ENCODE peak calls at places on chromosomes 12 and 14, in seven cellular contexts. K is OCI-LY7, J is adrenal gland, D is IMR-90, B is hepatocyte, V is ovary, C is fibroblast of lung. G is an unnamed sample.

GRCh38 chr14:55749201-55749812 is 169.3 kb downstream of the KTN1 start:
- DNase-seq in J (no peak), C (peak), V (no peak), B (no peak), K (no peak), D (peak), G (no peak)

GRCh38 chr14:68695871-68696665 is 96.8 kb downstream of the ZFP36L1 start:
- DNase-seq in V (no peak), D (no peak), J (peak), K (no peak), C (no peak), B (no peak), G (no peak)

GRCh38 chr14:87998414-87998813 is 5.4 kb upstream of the GALC start:
- DNase-seq in K (no peak), D (no peak), B (no peak), C (no peak), V (no peak), J (no peak), G (no peak)

GRCh38 chr12:6872073-6873048 is 742 bp downstream of the SPSB2 start:
- DNase-seq in D (peak), B (peak), K (peak), J (peak), C (peak), V (peak), G (peak)

GRCh38 chr14:29576997-29577396 is 350.6 kb downstream of the PRKD1 start:
- DNase-seq in B (no peak), V (no peak), C (no peak), K (no peak), J (no peak), D (peak), G (no peak)

GRCh38 chr14:24441904-24442239 is 704 bp downstream of the SDR39U1 start:
- DNase-seq in D (peak), C (no peak), B (no peak), K (no peak), J (no peak), V (no peak), G (no peak)

GRCh38 chr12:6915023-6915788 is 826 bp downstream of the ENO2 start:
- DNase-seq in K (no peak), C (no peak), J (no peak), B (no peak), V (no peak), D (no peak), G (peak)

GRCh38 chr12:93080452-93080851 is 151.4 kb upstream of the EEA1 start:
- DNase-seq in V (no peak), C (no peak), B (no peak), D (no peak), J (no peak), K (no peak), G (no peak)

GRCh38 chr14:97407701-97408407 is 610.7 kb downstream of the VRK1 start:
- DNase-seq in C (no peak), J (no peak), V (no peak), D (no peak), B (no peak), K (no peak), G (no peak)

GRCh38 chr14:68547305-68548193 is 245.3 kb downstream of the ZFP36L1 start:
- DNase-seq in D (peak), C (peak), B (peak), V (peak), K (no peak), J (peak), G (peak)

GRCh38 chr12:108403952-108404351 is 64.8 kb upstream of the CMKLR1 start:
- DNase-seq in J (no peak), C (no peak), V (no peak), D (no peak), B (no peak), K (no peak), G (no peak)

GRCh38 chr12:96091833-96092232 is 56.4 kb upstream of the LTA4H start:
- DNase-seq in C (no peak), D (no peak), K (peak), B (no peak), J (no peak), V (no peak), G (no peak)

GRCh38 chr14:91613459-91614145 is 103.5 kb upstream of the PPP4R3A start:
- DNase-seq in B (no peak), C (no peak), V (no peak), D (no peak), K (no peak), J (no peak), G (no peak)

GRCh38 chr12:114529956-114530355 is 124.0 kb upstream of the TBX5 start:
- DNase-seq in D (no peak), V (no peak), C (no peak), K (no peak), B (no peak), J (no peak), G (no peak)

GRCh38 chr12:15982471-15982870 is 71.3 kb downstream of the DERA start:
- DNase-seq in C (peak), K (peak), V (no peak), J (no peak), D (peak), B (peak), G (no peak)

GRCh38 chr14:81363746-81364400 is 36.3 kb downstream of the STON2 start:
- DNase-seq in V (no peak), B (no peak), D (no peak), J (no peak), K (peak), C (peak), G (no peak)
- H3K27ac ChIP-seq in V (peak), B (peak), D (no peak), J (no peak), K (peak), C (no peak), G (no peak)

GRCh38 chr14:58171090-58171489 is 19.1 kb upstream of the ARMH4 start:
- DNase-seq in B (peak), D (peak), J (peak), V (peak), K (no peak), C (peak), G (peak)
- H3K4me3 ChIP-seq in B (no peak), D (no peak), J (peak), V (no peak), K (no peak), C (no peak), G (no peak)

GRCh38 chr12:4325984-4326383 is 5.0 kb downstream of the TIGAR start:
- DNase-seq in C (no peak), J (no peak), K (no peak), D (no peak), B (no peak), V (no peak), G (no peak)

GRCh38 chr12:4322789-4323188 is 1.8 kb downstream of the TIGAR start:
- DNase-seq in V (no peak), D (no peak), B (no peak), J (no peak), K (peak), C (no peak), G (no peak)

GRCh38 chr12:4327293-4327692 is 6.3 kb downstream of the TIGAR start:
- DNase-seq in C (no peak), K (no peak), D (no peak), V (no peak), B (no peak), J (no peak), G (no peak)

GRCh38 chr12:4323400-4323799 is 2.4 kb downstream of the TIGAR start:
- DNase-seq in J (no peak), K (peak), B (no peak), C (no peak), D (no peak), V (no peak), G (no peak)

GRCh38 chr12:4324366-4324765 is 3.4 kb downstream of the TIGAR start:
- DNase-seq in J (no peak), K (no peak), V (no peak), C (no peak), D (no peak), B (no peak), G (peak)
- TF ChIP-seq CTCF in J (no peak), K (no peak), V (no peak), C (no peak), D (no peak), B (no peak), G (no peak)

GRCh38 chr14:93206793-93207467 is at the start of the genes GON7 and UBR7:
- DNase-seq in D (peak), K (peak), J (peak), C (peak), B (peak), V (peak), G (peak)

GRCh38 chr14:93212432-93212831 is 5.4 kb downstream of the UBR7 start:
- DNase-seq in D (no peak), J (no peak), V (no peak), C (no peak), B (no peak), K (peak), G (no peak)

DNA sequence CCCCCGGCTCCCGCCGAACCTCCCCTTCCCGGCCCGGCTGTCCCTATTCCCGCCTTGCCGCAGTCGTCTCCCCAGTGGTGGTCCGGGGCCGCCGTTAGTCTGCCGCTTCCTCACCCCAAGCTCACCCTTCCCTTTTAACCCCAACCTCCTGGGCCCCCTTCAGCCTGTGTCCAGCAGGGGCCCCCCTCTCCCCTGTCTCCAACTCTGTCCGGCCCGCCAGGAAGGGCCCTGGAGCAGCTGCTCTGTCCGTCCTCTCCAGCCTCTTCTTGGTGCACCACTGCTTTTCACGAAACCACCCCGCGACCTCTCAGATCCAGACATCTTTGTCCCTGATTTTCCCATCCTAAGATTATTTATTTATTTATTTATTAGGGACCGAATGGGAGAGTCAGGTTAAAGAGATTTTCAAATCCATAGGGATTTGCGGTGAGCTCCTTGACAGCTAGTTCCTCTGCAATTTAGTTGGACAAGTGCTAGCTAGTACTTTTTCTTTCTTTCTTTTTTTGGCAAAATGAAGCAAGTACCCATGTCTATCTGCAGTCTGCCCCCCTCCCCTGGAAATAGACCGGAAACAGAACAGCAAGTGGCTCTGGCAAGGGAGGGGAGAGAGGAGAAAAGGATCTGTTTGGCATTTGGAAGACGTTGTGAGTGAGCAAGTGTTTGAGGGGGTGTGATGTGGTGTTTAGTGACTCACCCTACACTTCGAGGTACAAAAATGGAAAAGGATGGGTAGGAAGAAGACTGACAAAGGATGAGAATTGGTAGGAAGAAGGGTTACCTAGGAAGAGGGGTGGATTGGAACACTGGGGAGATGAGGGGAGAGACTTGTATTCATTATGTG is 632 bp downstream of the UBR7 start:
- DNase-seq in D (peak), V (no peak), J (peak), K (peak), B (peak), C (peak), G (no peak)
- H3K27ac ChIP-seq in D (peak), V (peak), J (peak), K (peak), B (peak), C (peak), G (peak)

DNA sequence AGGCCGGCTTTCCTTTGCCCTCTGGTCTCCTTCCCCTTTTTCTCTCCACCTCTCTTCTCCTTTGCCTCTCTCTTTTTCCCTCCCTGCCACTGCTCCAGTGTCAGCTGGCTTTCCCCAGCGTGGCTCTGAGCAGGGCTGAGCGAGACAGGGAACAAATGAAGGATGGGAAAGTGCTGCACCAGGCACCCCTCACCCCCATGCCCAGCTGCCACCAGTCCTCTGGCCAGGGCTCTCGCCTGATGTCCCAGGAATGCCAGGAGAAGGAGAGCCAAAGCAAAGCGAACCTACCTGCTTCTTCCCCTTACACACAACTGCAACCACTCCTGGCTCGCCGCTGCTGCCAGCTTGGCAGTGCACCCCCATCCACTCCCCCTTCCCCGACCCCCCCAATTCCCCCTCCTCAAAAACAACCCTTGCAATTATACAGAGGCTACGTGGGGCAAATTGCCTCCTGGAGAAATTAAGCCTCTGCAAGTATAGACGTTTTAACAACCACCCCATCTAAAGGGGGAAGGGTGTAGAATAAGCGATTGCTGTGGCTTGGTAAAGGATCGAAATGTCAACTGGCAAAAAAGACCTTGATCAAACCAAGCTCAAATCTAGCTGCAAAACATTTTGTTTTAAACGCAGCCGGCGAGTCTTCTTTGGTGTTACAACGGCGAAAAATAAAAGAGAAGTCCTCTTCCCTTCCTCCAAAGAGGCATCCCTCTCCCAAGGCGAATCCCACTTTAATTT is 3.1 kb downstream of the BCL11B start:
- DNase-seq in J (no peak), K (no peak), B (no peak), D (no peak), C (no peak), V (no peak), G (no peak)
- H3K4me3 ChIP-seq in J (no peak), K (no peak), B (peak), D (no peak), C (no peak), V (no peak), G (no peak)

DNA sequence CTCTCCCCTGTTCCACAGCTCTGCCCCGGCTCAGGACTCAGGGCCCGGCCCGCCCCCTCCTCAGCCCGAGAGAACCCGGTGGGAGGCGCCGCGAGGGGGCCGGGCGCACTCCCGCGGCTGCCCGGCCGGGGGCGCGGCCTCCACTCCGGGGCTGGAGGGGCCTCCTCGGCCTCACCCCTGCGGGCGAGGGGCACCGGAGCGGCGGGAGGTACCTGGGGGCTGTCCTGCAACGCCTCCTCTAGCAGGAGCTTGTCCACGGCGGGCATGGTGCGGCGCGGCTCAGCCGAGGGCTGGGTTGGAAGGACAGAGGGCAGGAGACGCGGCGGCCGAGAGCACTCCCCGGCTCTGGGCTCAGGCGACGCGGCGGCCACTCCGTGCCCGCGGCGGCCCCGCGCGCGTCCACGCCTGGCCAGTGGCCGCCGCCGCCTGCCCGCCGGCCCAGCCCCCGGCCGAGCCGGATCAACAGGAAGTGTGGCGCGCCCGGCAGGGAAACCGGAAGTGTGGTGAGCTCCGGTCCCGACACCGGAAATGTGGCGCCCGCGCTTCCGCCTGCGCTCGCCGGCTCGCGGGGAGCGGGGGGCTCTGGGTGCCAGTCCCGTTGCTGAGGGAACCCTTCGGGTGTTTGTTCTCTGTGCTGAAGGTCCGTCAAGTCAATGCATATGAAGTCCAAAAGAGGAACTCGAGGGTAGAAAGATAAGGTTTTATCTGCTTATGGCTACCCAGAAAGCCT is at the start of gene APPL2:
- DNase-seq in B (peak), D (peak), K (peak), J (peak), C (peak), V (peak), G (peak)
- TF ChIP-seq CTCF in B (peak), D (peak), K (peak), J (no peak), C (no peak), V (peak), G (no peak)

GRCh38 chr12:4268549-4269181 is 4.9 kb upstream of the CCND2 start:
- DNase-seq in J (no peak), K (no peak), C (peak), D (no peak), B (no peak), V (no peak), G (peak)
- H3K27ac ChIP-seq in J (peak), K (no peak), C (no peak), D (no peak), B (peak), V (no peak), G (no peak)

GRCh38 chr14:101561145-101561896 is at the start of gene DIO3:
- DNase-seq in D (no peak), C (peak), B (peak), J (no peak), V (peak), K (no peak), G (peak)
- H3K4me3 ChIP-seq in D (no peak), C (no peak), B (no peak), J (peak), V (peak), K (no peak), G (no peak)

GRCh38 chr12:83404521-83404920 is 717.8 kb downstream of the TMTC2 start:
- DNase-seq in K (no peak), B (no peak), V (no peak), C (no peak), J (no peak), D (no peak), G (no peak)
- TF ChIP-seq CTCF in K (no peak), B (no peak), V (no peak), C (no peak), J (no peak), D (no peak), G (no peak)

DNA sequence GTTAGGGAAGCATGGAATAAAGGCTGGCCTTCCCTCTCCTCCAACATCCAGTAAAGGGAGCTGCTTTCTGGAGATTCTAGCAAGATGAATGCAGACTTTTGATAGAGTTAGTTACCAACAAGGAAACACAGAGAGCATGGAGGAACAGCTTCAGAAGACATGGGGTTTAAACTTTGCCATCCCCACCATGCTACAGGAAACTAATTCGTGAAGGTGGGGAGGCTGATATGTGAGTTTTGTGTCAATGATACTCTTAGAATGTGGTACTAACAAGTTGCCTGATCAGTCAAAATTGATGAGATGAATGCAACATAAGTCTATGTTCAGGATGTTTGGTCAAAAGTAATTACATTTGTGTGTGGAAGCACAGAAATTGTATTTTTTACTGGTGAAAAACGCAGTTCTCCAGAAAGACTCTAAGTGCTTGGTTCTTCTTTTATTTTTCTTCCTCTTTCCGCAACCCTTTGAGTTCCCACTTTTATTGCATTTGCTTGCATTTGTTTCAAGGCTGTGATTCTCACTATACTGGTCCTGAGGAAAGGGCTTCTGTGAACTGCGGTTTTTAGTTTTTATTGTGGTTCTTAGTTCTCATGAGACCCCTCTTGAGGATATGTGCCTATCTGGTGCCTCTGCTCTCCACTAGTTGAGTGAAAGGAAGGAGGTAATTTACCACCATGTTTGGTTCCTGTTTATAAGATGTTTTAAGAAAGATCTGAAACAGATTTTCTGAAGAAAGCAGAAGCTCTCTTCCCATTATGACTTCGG is at the start of gene CLEC4A:
- DNase-seq in B (no peak), V (no peak), J (no peak), K (no peak), D (no peak), C (no peak), G (no peak)
- H3K27ac ChIP-seq in B (no peak), V (no peak), J (no peak), K (no peak), D (no peak), C (no peak), G (no peak)

G was measured in kidney.